ENCODE peak calls at places on chromosomes 6 and 20, in nine cellular contexts. V is OCI-LY7, A is GM23248, J is PC-3, M is neural progenitor cell, B is HCT116, E is MM.1S, P is SK-N-SH, U is GM23338. Q is an unnamed sample. For H3K4me1, the result is how much of the 10 kb centered on the place peaks cover.

GRCh38 chr6:115766745-115767462 is 293.8 kb downstream of the FRK start:
- DNase-seq in E (no peak), B (no peak), U (no peak), V (no peak), M (peak), J (no peak), A (no peak), P (no peak), Q (peak)

GRCh38 chr20:36322131-36322530 is 16.0 kb downstream of the DLGAP4 start:
- DNase-seq in B (no peak), V (no peak), A (no peak), M (no peak), J (no peak), E (no peak), P (no peak), U (no peak), Q (no peak)

GRCh38 chr6:13229205-13230085 is 98.9 kb downstream of the TBC1D7 start:
- DNase-seq in B (peak), M (peak), P (no peak), A (no peak), U (peak), V (peak), E (peak), J (peak), Q (peak)

GRCh38 chr6:160883560-160883959 is 108.0 kb upstream of the MAP3K4 start:
- DNase-seq in J (no peak), B (no peak), M (no peak), U (no peak), E (no peak), A (no peak), V (no peak), P (no peak), Q (no peak)

GRCh38 chr6:43801489-43802181 is 31.6 kb downstream of the VEGFA start:
- DNase-seq in A (no peak), B (no peak), V (no peak), P (no peak), E (no peak), M (no peak), J (no peak), U (no peak), Q (no peak)

GRCh38 chr20:49228676-49229075 is 9.5 kb downstream of the DDX27 start:
- DNase-seq in A (no peak), V (no peak), P (no peak), J (no peak), B (no peak), M (no peak), U (no peak), E (no peak), Q (no peak)

GRCh38 chr6:168815229-168815628 is 374.2 kb downstream of the SMOC2 start:
- DNase-seq in A (no peak), B (peak), V (peak), J (no peak), U (peak), E (no peak), P (no peak), M (peak), Q (no peak)

GRCh38 chr6:42142118-42142835 is at the start of gene C6orf132:
- DNase-seq in E (no peak), U (peak), P (peak), M (peak), B (no peak), A (peak), J (peak), V (no peak), Q (peak)

DNA sequence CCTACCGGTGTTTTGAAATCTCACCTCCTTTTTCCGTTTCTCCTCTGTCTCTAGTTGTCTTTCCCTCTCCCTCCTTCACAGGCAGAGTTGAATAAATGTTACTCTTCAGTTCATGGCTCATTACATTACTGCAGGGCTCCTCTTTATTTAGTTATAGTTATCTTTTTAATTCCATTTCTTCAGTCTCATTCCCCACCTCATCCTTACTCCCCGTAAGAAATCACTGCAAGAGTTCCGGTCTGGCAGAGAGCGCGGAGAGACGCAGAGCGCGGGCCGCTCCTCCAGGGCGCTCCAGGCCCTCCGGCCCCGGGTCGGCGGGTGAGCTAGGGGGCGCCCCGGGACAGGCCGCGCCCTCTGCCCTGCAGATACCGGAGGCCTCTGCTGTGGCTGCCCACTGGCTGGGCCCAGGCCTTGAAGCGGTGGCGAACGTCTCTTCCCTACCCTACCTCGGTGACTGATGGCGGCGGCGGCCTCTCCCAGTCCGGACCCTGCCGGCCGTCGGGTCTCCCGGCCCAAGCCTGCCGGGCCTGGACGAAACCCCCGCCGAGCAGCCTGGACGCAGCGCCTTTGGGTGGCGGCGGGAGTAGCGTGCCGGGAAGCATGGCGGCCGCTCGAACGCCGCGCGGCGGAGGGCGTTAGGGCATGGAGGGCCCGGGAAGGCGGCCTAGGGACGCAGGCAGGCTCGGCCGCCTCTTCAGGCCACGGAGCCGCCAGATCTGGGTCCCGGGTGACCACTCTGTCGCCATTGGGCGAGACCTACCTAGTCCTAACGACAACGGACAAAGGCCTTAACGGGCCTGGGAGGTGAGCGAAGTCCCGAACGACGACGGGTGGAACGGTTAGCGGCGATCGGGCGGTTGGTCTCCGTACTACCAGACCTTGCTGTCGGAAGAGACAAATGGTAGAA is 16.4 kb upstream of the HMGN4 start:
- DNase-seq in U (peak), M (peak), V (peak), E (peak), J (peak), B (no peak), P (peak), A (peak), Q (peak)
- TF ChIP-seq EZH2phosphoT487 in U (no peak), M (no peak), V (no peak), E (no peak), J (no peak), B (no peak), P (no peak), A (no peak), Q (no peak)

DNA sequence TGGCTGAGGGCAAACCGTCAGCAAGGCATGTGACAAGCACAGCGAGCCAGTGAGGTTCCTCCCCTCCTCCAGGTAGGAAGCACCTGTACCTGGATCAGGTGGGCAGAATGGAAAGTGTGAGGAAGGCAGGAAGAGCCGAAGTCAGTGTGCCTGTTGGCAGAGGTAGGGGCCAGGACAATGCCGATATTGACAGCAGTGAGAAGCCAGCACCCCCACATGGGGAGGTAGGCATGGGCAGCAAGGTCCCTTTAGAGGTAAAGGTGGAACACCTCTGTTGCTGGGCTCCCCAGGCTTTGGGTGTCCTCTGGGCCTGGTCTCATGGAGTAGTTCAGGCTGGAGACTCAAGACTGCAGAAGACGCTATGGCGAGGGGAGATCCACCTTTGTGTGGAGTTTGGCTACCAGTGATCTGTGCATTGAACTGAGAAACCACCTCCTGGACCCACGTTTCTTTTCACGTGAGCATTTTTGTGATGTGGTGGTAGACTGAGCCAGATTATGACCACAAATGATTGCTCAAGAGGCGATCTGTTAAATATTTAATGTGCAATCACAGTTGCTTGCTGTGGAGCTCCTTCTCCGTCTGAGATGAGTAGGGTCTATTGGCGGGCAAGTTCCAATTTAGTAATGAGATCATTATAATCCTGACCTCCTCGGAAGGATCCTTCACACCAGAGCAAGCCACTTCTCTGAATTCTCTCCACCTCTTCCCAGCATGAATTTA is 174.8 kb downstream of the CDH26 start:
- DNase-seq in M (no peak), B (no peak), A (no peak), J (no peak), U (no peak), E (no peak), P (no peak), V (no peak), Q (no peak)
- H3K4me1 ChIP-seq in M (under half), B (under half), A (under half), J (under half), U (under half), E (under half), P (under half), V (under half), Q (under half)

DNA sequence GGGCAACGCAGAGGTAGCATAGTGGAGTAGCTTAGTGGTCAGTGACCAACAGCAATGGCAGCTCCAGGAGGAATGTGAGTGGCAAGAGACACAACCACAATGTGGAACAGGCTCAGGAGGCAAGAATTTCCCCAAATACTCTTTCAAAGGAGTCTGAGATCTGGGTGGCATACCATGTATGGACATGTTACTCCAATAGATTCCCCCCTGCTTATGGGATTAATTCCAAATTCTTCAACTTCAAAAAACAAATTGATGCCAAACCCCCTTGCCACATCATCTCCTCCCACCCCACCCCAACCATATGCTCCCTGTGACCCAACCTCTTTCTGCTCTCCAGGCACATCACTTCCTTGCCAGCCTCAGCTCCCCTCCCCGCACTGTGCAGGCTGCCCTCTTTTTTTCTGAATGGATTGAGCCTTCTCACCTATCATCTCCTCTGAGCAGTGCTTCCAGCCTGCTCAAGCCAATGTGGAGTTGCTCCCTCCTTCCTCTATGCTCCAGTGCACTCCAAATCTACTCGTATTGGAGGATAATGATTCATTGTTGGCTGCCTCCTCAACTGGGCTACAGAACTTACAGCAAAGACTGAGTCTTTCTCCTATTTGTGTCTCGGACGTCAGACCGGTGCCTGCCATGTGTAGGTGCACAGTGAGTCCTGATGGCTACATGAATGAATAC is 93.0 kb upstream of the CEP85L start:
- DNase-seq in J (no peak), P (no peak), A (peak), V (no peak), M (no peak), E (no peak), B (no peak), U (no peak), Q (no peak)
- TF ChIP-seq EZH2phosphoT487 in J (no peak), P (no peak), A (no peak), V (no peak), M (no peak), E (no peak), B (no peak), U (no peak), Q (no peak)

DNA sequence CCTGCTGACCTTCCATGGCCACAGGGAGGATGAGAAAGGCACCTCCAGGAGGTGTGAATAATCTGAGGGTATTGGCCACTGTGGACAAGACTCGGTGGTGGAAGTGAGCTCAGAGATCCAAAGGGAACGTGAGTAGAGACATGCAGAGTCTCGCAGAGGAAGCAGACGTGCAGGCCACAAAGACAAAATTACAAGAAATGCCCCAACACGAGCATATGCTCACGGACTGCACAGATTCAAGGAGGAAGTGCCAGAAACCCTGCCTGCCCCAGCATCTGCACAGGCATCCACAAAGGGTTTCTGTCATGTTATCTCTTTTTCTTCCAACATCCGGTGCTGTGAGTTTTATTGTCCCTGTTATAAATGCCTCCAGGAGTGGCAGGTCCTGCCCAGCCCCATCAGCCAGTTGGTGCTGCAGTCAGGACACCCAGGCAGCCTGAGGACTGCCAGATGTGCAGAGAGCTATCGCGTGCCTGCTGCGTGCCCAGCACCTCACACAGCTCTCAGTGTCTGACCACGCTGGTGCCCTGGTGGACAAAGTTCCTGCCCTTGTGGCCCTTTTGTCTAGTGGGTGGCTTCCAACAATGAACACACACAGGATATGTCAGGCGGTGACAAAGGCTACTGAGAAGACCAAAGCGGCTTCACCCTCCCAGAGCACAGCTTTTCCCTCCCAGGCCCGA is 34.0 kb upstream of the FANCE start:
- DNase-seq in J (no peak), V (no peak), M (no peak), A (no peak), P (peak), B (no peak), E (no peak), U (no peak), Q (no peak)
- H3K4me1 ChIP-seq in J (under half), V (under half), M (under half), A (under half), P (under half), B (under half), E (under half), U (under half), Q (under half)

GRCh38 chr6:19086480-19086879 is 699.3 kb downstream of the RNF144B start:
- DNase-seq in J (no peak), V (no peak), M (peak), P (no peak), A (no peak), U (peak), E (no peak), B (no peak), Q (no peak)
- TF ChIP-seq EZH2phosphoT487 in J (no peak), V (no peak), M (peak), P (no peak), A (no peak), U (no peak), E (no peak), B (no peak), Q (no peak)

GRCh38 chr20:53926428-53927028 is 143.9 kb downstream of the BCAS1 start:
- DNase-seq in P (no peak), B (no peak), J (peak), U (no peak), E (no peak), A (peak), M (no peak), V (peak), Q (peak)

GRCh38 chr20:53923745-53924369 is 146.5 kb downstream of the BCAS1 start:
- DNase-seq in E (no peak), A (no peak), J (no peak), U (no peak), M (no peak), P (no peak), B (no peak), V (peak), Q (no peak)

GRCh38 chr20:53922901-53923314 is 147.5 kb downstream of the BCAS1 start:
- DNase-seq in E (no peak), B (no peak), J (no peak), V (peak), U (no peak), P (no peak), A (peak), M (no peak), Q (no peak)

GRCh38 chr20:53927990-53928389 is 142.4 kb downstream of the BCAS1 start:
- DNase-seq in B (no peak), P (no peak), M (no peak), V (no peak), A (no peak), E (no peak), U (no peak), J (no peak), Q (no peak)

DNA sequence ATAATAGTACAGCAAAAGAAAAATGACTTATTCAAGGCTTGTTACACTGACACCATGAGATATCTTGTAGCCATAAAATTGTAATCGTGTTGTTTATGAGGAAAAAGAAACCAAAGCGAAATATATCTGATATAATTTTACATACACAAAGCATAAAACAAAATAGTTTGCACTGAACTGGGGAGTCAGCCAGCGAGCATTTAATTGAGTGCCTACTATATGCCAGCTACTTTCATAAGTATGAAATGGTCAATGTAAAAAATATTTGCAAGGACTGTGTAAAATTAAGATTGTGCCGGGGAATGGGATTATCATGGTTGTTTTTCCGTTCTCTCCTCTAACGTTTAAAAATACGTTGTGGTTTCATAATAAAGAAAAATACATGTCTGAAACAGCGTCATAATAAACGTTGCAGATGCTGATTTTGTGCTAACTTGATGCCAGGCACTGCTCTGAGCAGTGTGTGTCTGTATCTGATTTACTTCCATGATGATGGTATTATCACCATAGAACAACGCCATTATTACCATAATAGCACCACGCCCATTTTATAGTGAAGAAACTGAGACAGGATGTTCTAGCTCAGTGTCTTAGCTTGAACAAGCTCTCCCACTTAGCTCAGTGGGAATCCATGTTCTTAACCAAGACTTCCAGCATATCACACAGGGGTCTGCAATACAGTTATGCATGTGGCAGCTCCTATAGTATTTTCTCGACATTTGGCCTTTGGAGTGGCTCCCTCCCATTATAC is 144.6 kb downstream of the BCAS1 start:
- DNase-seq in J (no peak), A (no peak), P (no peak), V (peak), M (no peak), U (no peak), B (no peak), E (no peak), Q (no peak)
- H3K4me1 ChIP-seq in J (under half), A (under half), P (under half), V (half or more), M (under half), U (under half), B (under half), E (under half), Q (under half)

GRCh38 chr6:82298012-82298411 is 50.5 kb upstream of the IBTK start:
- DNase-seq in V (no peak), M (no peak), U (no peak), B (peak), A (peak), P (no peak), E (no peak), J (peak), Q (peak)
- TF ChIP-seq EZH2phosphoT487 in V (no peak), M (no peak), U (no peak), B (no peak), A (no peak), P (no peak), E (no peak), J (no peak), Q (no peak)

Q was measured in hepatocyte.